ENCODE peak calls at places on chromosomes 6 and 20, in four cellular contexts. Z, V, S and C are unnamed samples.

GRCh38 chr6:4780360-4780812 is 4.2 kb downstream of the CDYL start:
- DNase-seq in Z (no peak), V (no peak), S (peak), C (no peak)

GRCh38 chr6:150312395-150312794 is 56.4 kb upstream of the IYD start:
- DNase-seq in Z (no peak), S (no peak), V (no peak), C (no peak)

GRCh38 chr6:139743629-139744028 is 369.2 kb upstream of the CITED2 start:
- DNase-seq in V (no peak), S (no peak), Z (no peak), C (no peak)

GRCh38 chr20:59644371-59644939 is 40.1 kb downstream of the PHACTR3 start:
- DNase-seq in V (no peak), S (no peak), Z (no peak), C (no peak)

GRCh38 chr6:91142154-91142553 is 555.3 kb upstream of the MAP3K7 start:
- DNase-seq in V (no peak), S (no peak), Z (no peak), C (no peak)

GRCh38 chr20:62003567-62004405 is 61.9 kb downstream of the TAF4 start:
- DNase-seq in V (no peak), Z (no peak), S (no peak), C (no peak)

GRCh38 chr20:57387463-57387862 is 3.7 kb upstream of the RBM38 start:
- DNase-seq in V (no peak), S (no peak), Z (peak), C (no peak)

GRCh38 chr6:30397697-30398096 is 52.7 kb downstream of the RPP21 start:
- DNase-seq in Z (no peak), S (peak), V (peak), C (no peak)

GRCh38 chr6:70735513-70735912 is 67.8 kb downstream of the SMAP1 start:
- DNase-seq in Z (no peak), V (no peak), S (no peak), C (no peak)

GRCh38 chr20:11274137-11274536 is 600.3 kb upstream of the JAG1 start:
- DNase-seq in S (peak), V (peak), Z (no peak), C (peak)